ENCODE peak calls at places on chromosomes 1 and 21, in nine cellular contexts. W is IMR-90, Q is adrenal gland, V is GM12891, I is body of pancreas, S is transverse colon, Z is A549, M is esophagus muscularis mucosa, Y is GM12878. E is an unnamed sample.

GRCh38 chr21:32908529-32908928 is 117.2 kb upstream of the OLIG2 start:
- DNase-seq in Z (no peak), W (no peak), Y (no peak), I (no peak), S (no peak), V (no peak), Q (no peak), M (no peak), E (no peak)

GRCh38 chr1:53731201-53731600 is 7.8 kb downstream of the GLIS1 start:
- DNase-seq in I (no peak), Y (no peak), W (no peak), Z (no peak), Q (no peak), V (no peak), S (no peak), M (no peak), E (no peak)

GRCh38 chr1:156675715-156676311 is 1.4 kb downstream of the NES start:
- DNase-seq in Y (no peak), W (peak; percentile 39), M (no peak), S (no peak), Z (no peak), Q (no peak), I (no peak), V (no peak), E (no peak)

GRCh38 chr1:9907441-9907840 is 2.6 kb downstream of the CTNNBIP1 start:
- DNase-seq in W (no peak), Z (no peak), Y (no peak), I (no peak), S (no peak), V (no peak), Q (no peak), M (no peak), E (no peak)

GRCh38 chr1:15577691-15578090 is 7.2 kb downstream of the AGMAT start:
- DNase-seq in Z (no peak), W (no peak), M (no peak), Y (no peak), S (no peak), Q (no peak), V (no peak), I (no peak), E (no peak)

GRCh38 chr1:232655041-232655745 is 25.3 kb upstream of the SIPA1L2 start:
- DNase-seq in S (no peak), V (no peak), I (no peak), Z (no peak), Q (no peak), W (no peak), M (no peak), Y (peak; percentile 26), E (no peak)

GRCh38 chr1:179817789-179818188 is 59.8 kb downstream of the TOR1AIP2 start:
- DNase-seq in M (no peak), S (no peak), Y (no peak), W (peak; percentile 53), Q (peak; percentile 84), Z (no peak), I (peak; percentile 57), V (no peak), E (no peak)

GRCh38 chr1:226457307-226457712 is 49.4 kb upstream of the PARP1 start:
- DNase-seq in V (no peak), S (peak; percentile 11), M (no peak), Y (no peak), I (no peak), Z (no peak), W (no peak), Q (no peak), E (no peak)

GRCh38 chr1:29639741-29640427 is 403.6 kb downstream of the PTPRU start:
- DNase-seq in M (peak; percentile 80), Q (peak; percentile 28), W (peak; percentile 67), V (no peak), I (no peak), Y (no peak), Z (no peak), S (no peak), E (peak; percentile 81)

GRCh38 chr1:198106007-198106406 is 50.8 kb upstream of the NEK7 start:
- DNase-seq in M (no peak), Z (no peak), S (no peak), V (no peak), W (no peak), Y (no peak), I (no peak), Q (no peak), E (no peak)

GRCh38 chr21:34330055-34330454 is 33.8 kb upstream of the KCNE2 start:
- DNase-seq in M (no peak), W (no peak), Y (no peak), Q (no peak), S (no peak), Z (no peak), I (no peak), V (no peak), E (no peak)

GRCh38 chr1:68085752-68086151 is 35.3 kb upstream of the DIRAS3 start:
- DNase-seq in Y (no peak), I (no peak), M (no peak), S (no peak), Z (no peak), Q (no peak), W (no peak), V (no peak), E (no peak)

GRCh38 chr1:25355841-25356395 is 17.8 kb downstream of the TMEM50A start:
- DNase-seq in M (no peak), Z (no peak), Y (no peak), S (no peak), Q (no peak), I (no peak), V (no peak), W (no peak), E (no peak)

GRCh38 chr1:234871039-234871709 is 257.5 kb downstream of the TOMM20 start:
- DNase-seq in Q (peak; percentile 44), Y (no peak), S (no peak), Z (no peak), W (no peak), I (no peak), M (no peak), V (no peak), E (no peak)

GRCh38 chr1:234868296-234869147 is 258.5 kb upstream of the IRF2BP2 start:
- DNase-seq in V (no peak), S (no peak), I (no peak), M (no peak), W (no peak), Y (no peak), Q (peak; percentile 37), Z (no peak), E (no peak)

GRCh38 chr1:234870582-234870981 is 258.1 kb downstream of the TOMM20 start:
- DNase-seq in V (no peak), I (no peak), Z (no peak), M (no peak), Y (no peak), S (no peak), W (no peak), Q (peak; percentile 42), E (no peak)

GRCh38 chr1:234870020-234870378 is 258.6 kb downstream of the TOMM20 start:
- DNase-seq in W (no peak), Y (no peak), Z (no peak), S (no peak), M (no peak), V (no peak), Q (no peak), I (no peak), E (no peak)

GRCh38 chr1:234869182-234870019 is 259.2 kb downstream of the TOMM20 start:
- DNase-seq in Z (no peak), I (no peak), W (no peak), S (no peak), Y (no peak), Q (peak; percentile 51), V (no peak), M (no peak), E (no peak)
- TF ChIP-seq POLR2A in Z (no peak), I (no peak), W (no peak), S (no peak), Y (no peak), Q (no peak), V (no peak), M (no peak), E (no peak)

GRCh38 chr1:244834596-244835275 is 722 bp upstream of the COX20 start:
- DNase-seq in I (peak; percentile 90), V (peak; percentile 67), Z (peak; percentile 71), S (peak; percentile 88), W (peak; percentile 92), Y (peak; percentile 88), Q (peak; percentile 94), M (peak; percentile 97), E (peak; percentile 49)
- TF ChIP-seq POLR2A in I (no peak), V (peak; percentile 82), Z (peak; percentile 86), S (peak; percentile 75), W (peak; percentile 84), Y (no peak), Q (peak; percentile 71), M (no peak), E (peak; percentile 92)

GRCh38 chr21:29677326-29677725 is 262.5 kb downstream of the GRIK1 start:
- DNase-seq in I (no peak), Z (no peak), Q (no peak), Y (no peak), M (no peak), W (no peak), S (no peak), V (no peak), E (no peak)

GRCh38 chr21:29673096-29673610 is 266.6 kb downstream of the GRIK1 start:
- DNase-seq in W (no peak), M (no peak), Z (no peak), S (no peak), I (no peak), Q (no peak), Y (no peak), V (no peak), E (no peak)

GRCh38 chr21:29674343-29674742 is 265.5 kb downstream of the GRIK1 start:
- DNase-seq in I (no peak), Y (no peak), M (no peak), Z (no peak), W (no peak), S (no peak), V (no peak), Q (no peak), E (no peak)

GRCh38 chr21:29678616-29679015 is 261.2 kb downstream of the GRIK1 start:
- DNase-seq in Q (no peak), M (no peak), V (no peak), Y (no peak), I (no peak), W (no peak), Z (no peak), S (no peak), E (no peak)

DNA sequence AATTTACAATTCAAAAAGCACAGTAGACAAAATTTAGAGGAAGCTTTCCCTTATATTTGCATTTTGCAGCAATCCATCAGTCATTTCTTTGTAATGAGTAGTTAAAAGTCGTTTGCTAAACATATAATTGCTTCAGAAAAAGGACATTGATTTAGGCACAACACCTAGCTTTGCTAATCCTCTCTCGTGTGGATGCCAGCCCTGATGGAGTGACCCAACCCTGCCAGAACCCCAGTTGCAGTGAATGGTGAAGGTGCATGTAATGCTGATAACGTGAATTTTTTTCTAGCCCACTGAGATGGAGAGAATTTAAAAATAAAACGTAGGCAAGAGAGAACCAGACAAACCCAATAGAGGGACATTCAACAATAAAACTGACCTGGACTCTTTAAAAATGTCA is 263.4 kb downstream of the GRIK1 start:
- DNase-seq in S (no peak), Y (no peak), Z (no peak), Q (no peak), V (no peak), I (no peak), W (no peak), M (no peak), E (no peak)
- TF ChIP-seq POLR2A in S (no peak), Y (no peak), Z (no peak), Q (no peak), V (no peak), I (no peak), W (no peak), M (no peak), E (no peak)

GRCh38 chr1:205121660-205122488 is at the start of gene RBBP5:
- DNase-seq in Y (peak; percentile 94), M (peak; percentile 98), Z (peak; percentile 98), V (peak; percentile 69), S (peak; percentile 98), W (peak; percentile 98), Q (peak; percentile 99), I (peak; percentile 98), E (peak; percentile 82)
- TF ChIP-seq POLR2A in Y (peak; percentile 99), M (peak; percentile 44), Z (peak; percentile 86), V (peak; percentile 98), S (peak; percentile 86), W (peak; percentile 95), Q (peak; percentile 87), I (peak; percentile 54), E (peak; percentile 94)

E was measured in H54.